ENCODE peak calls at places on chromosomes 11 and 22, in six cellular contexts. D is pancreas; M is A673; Z is small intestine; V is osteoblast; E is CD8-positive, alpha-beta memory T cell. J is an unnamed sample.

GRCh38 chr22:50695421-50696250 is 23.0 kb downstream of the SHANK3 start:
- DNase-seq in Z (no peak), E (no peak), M (no peak), D (peak; percentile 43), V (peak; percentile 82), J (no peak)

GRCh38 chr11:112156594-112157273 is 7.2 kb downstream of the IL18 start:
- DNase-seq in E (no peak), V (no peak), Z (no peak), M (no peak), D (no peak), J (no peak)

GRCh38 chr11:93013646-93014045 is 44.2 kb downstream of the MTNR1B start:
- DNase-seq in V (no peak), Z (no peak), M (no peak), D (no peak), E (no peak), J (no peak)

GRCh38 chr11:109680127-109680526 is 258.1 kb downstream of the C11orf87 start:
- DNase-seq in D (no peak), M (no peak), E (no peak), Z (no peak), V (peak; percentile 1), J (no peak)

GRCh38 chr11:88520391-88520790 is 182.9 kb upstream of the CTSC start:
- DNase-seq in E (no peak), D (no peak), V (no peak), M (no peak), Z (no peak), J (no peak)

GRCh38 chr11:16981651-16982194 is 32.5 kb downstream of the PLEKHA7 start:
- DNase-seq in E (no peak), D (no peak), Z (no peak), M (peak; percentile 4), V (no peak), J (no peak)

GRCh38 chr11:102830328-102830727 is 13.1 kb downstream of the MMP3 start:
- DNase-seq in M (no peak), D (no peak), Z (no peak), E (no peak), V (peak; percentile 45), J (no peak)

GRCh38 chr11:36141595-36141994 is 147.6 kb downstream of the COMMD9 start:
- DNase-seq in V (no peak), M (no peak), E (no peak), D (no peak), Z (no peak), J (no peak)

GRCh38 chr11:73907191-73907590 is 30.4 kb downstream of the PAAF1 start:
- DNase-seq in Z (no peak), M (no peak), V (peak; percentile 87), E (peak; percentile 14), D (no peak), J (no peak)

DNA sequence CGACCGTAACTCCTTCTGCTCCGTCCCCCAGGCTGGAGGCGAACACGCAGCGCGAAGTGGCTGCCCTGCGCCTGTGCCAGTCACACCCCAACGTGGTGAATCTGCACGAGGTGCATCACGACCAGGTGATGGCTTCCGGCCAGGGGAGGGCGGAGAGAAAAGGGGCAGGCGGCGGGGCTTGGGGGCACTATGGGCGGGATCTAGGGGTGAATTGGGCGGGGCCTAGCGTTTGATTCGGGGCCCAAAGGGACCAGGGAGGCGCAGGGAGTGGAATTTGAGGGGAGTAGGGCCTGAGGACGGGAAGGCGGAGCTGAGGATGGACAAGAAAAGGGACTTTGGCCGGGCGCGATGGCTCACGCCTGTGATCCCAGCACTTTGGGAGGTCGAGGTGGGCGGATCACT is 9.7 kb downstream of the RPS6KA4 start:
- DNase-seq in Z (no peak), M (no peak), V (peak; percentile 46), E (no peak), D (no peak), J (no peak)
- H3K9me3 ChIP-seq in Z (no peaks in the 10 kb centered on the region), M (no peaks in the 10 kb centered on the region), V (no peaks in the 10 kb centered on the region), E (no peaks in the 10 kb centered on the region), D (no peaks in the 10 kb centered on the region), J (no peaks in the 10 kb centered on the region)

GRCh38 chr11:117750916-117751773 is 45.9 kb downstream of the DSCAML1 start:
- DNase-seq in E (no peak), Z (no peak), M (no peak), D (no peak), V (no peak), J (no peak)

GRCh38 chr11:117750357-117750756 is 46.7 kb downstream of the DSCAML1 start:
- DNase-seq in M (no peak), E (no peak), Z (peak; percentile 6), D (no peak), V (no peak), J (no peak)

GRCh38 chr11:117747892-117748291 is 49.1 kb downstream of the DSCAML1 start:
- DNase-seq in V (no peak), Z (no peak), M (no peak), D (no peak), E (no peak), J (no peak)

GRCh38 chr11:117749541-117749910 is 47.5 kb downstream of the DSCAML1 start:
- DNase-seq in Z (no peak), E (no peak), M (no peak), V (no peak), D (no peak), J (no peak)

DNA sequence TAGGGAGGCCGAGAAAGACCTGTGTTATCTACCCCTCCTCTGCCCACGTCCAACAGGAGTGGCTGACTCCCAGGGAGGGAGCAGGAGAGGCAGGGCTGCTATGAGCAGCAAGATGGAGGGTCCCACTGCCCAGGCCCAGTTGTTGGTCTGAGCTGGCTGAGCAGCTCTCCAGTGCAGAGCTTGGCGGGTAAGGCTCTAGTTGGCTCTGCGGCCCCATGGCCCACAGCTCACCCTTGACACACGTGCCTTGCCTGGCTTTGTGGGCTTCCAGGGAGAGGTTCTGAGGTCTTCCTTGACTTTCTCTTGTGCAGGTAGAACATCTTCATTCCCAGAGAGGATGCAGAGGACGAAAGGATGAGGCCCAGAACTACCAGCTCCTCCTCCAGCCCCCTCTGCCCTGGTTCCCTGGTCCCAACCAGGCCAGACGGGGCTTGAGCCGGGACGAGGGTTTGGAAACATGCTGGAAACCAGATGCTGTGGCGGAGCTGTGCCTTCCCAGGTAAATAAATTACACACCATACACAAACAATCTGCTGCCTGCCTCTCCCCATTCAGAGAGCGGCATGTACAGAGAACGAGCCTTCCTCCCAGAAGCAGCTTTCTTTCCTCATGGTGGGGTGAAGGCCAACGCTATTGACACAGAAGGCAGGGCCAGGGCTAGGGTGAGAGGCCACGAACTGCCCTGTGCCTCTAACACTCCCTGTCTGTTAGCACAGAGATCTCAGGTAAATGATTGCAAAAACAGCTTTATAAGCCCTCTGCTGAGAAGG is 48.1 kb downstream of the DSCAML1 start:
- DNase-seq in E (no peak), D (no peak), Z (peak; percentile 17), V (no peak), M (no peak), J (no peak)
- H3K27ac ChIP-seq in E (no peak overlapping the region), D (no peak overlapping the region), Z (no peak overlapping the region), V (no peak overlapping the region), M (no peak overlapping the region), J (no peak overlapping the region)

GRCh38 chr11:45532552-45532951 is 132.9 kb downstream of the CHST1 start:
- DNase-seq in E (no peak), V (no peak), M (no peak), D (no peak), Z (no peak), J (no peak)
- H3K9me3 ChIP-seq in E (no peaks in the 10 kb centered on the region), V (no peaks in the 10 kb centered on the region), M (no peaks in the 10 kb centered on the region), D (no peaks in the 10 kb centered on the region), Z (no peaks in the 10 kb centered on the region), J (no peaks in the 10 kb centered on the region)

DNA sequence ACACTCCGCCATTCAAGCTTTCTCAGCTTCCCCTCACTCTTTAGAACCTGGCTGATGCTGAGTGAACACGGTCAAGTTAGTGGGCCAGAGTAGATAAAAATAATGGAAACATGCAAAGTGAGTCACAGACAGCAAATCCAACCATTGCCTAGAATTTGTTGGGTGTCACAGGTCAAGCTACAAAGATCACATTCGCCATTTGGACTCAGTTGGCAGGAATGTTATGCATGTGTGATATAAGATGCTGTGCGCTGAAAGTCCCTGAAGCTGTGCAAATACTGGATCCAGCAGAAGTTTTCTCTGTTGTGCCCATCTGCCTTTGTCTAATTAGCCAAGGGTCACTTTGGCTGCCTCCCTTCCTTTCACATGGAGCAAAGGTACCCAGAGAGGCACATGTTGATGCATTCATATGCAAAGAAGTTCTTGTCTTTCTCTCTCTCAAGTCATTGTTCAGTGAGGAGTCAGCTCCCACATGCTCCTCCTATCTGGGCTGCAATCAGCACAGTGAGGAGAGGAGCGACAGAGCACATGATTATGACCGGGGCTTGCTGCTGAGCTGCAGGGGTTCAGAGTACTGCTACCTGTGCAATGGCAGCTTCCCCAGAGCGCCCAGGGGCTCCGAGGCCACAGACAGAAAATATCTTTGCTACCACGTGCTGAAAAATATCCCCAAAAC is 39.7 kb downstream of the FLI1 start:
- DNase-seq in D (no peak), M (no peak), E (no peak), Z (no peak), V (peak; percentile 65), J (no peak)
- H3K27ac ChIP-seq in D (no peak overlapping the region), M (no peak overlapping the region), E (no peak overlapping the region), Z (peak overlapping the region; percentile 34), V (peak overlapping the region; percentile 26), J (no peak overlapping the region)